ENCODE peak calls at places on chromosomes 5 and 9, in eight cellular contexts. J is AG08396; O is SK-MEL-5; P is colonic mucosa; Z is stimulated activated CD4-positive, alpha-beta T cell treated with anti-CD3 and anti-CD28 coated beads, TNF-alpha, amount 100 ng/mL, for 4 hours; M is M059J; F is nephron progenitor cell; G is substantia nigra. L is an unnamed sample.

GRCh38 chr9:113464672-113465271 is 1.2 kb downstream of the RGS3 start:
- DNase-seq in P (no peak), M (peak), F (no peak), G (no peak), Z (no peak), J (no peak), O (no peak), L (no peak)

GRCh38 chr9:130766904-130767262 is 68.2 kb upstream of the ABL1 start:
- DNase-seq in Z (no peak), G (peak), F (no peak), M (no peak), O (no peak), P (no peak), J (no peak), L (no peak)

GRCh38 chr9:112555844-112556482 is 69.3 kb downstream of the KIAA1958 start:
- DNase-seq in Z (no peak), G (no peak), F (no peak), M (no peak), P (peak), O (no peak), J (no peak), L (peak)

GRCh38 chr5:76175051-76175666 is 92.0 kb downstream of the SV2C start:
- DNase-seq in Z (peak), M (peak), J (peak), P (peak), G (peak), O (peak), F (peak), L (peak)

GRCh38 chr9:24625097-24625496 is 79.4 kb upstream of the IZUMO3 start:
- DNase-seq in F (no peak), P (no peak), M (no peak), O (no peak), G (no peak), J (no peak), Z (no peak), L (peak)

GRCh38 chr5:112396430-112396829 is 22.6 kb downstream of the EPB41L4A start:
- DNase-seq in J (no peak), G (no peak), M (no peak), Z (no peak), P (no peak), F (no peak), O (no peak), L (no peak)

GRCh38 chr5:177128551-177128976 is 5.0 kb upstream of the NSD1 start:
- DNase-seq in J (no peak), G (peak), F (no peak), Z (no peak), M (peak), P (no peak), O (peak), L (peak)

GRCh38 chr5:33370135-33370472 is 70.7 kb upstream of the TARS1 start:
- DNase-seq in Z (no peak), G (no peak), F (no peak), M (peak), P (no peak), J (peak), O (peak), L (peak)

GRCh38 chr9:77977210-77977611 is 54.4 kb downstream of the GNAQ start:
- DNase-seq in F (peak), M (peak), O (peak), P (peak), G (peak), Z (peak), J (peak), L (peak)

L was measured in epithelial cell of esophagus.